ENCODE peak calls at places on chromosomes 16 and 17, in nine cellular contexts. Q is tibial artery; A is pulmonary artery endothelial cell; B is caudate nucleus; O is NCI-H82; Y is A549; M is fibroblast of lung; T is stimulated activated CD8-positive, alpha-beta memory T cell treated with anti-CD3 and anti-CD28 coated beads, Interleukin-12 subunit alpha, Interleukin-12 subunit beta, amount 100 ng/mL, for 4 hours; F is iPS-NIHi11. G is an unnamed sample.

GRCh38 chr17:957856-958421 is 21.6 kb downstream of the NXN start:
- DNase-seq in Q (no peak), A (no peak), B (no peak), O (no peak), Y (peak), M (no peak), T (no peak), F (no peak), G (no peak)

GRCh38 chr16:77290451-77291110 is 91.4 kb downstream of the SYCE1L start:
- DNase-seq in Q (no peak), A (no peak), B (no peak), O (peak), Y (peak), M (peak), T (no peak), F (no peak), G (no peak)

GRCh38 chr17:74271281-74271680 is 2.8 kb upstream of the DNAI2 start:
- DNase-seq in Q (no peak), A (no peak), B (no peak), O (peak), Y (no peak), M (no peak), T (no peak), F (peak), G (no peak)

GRCh38 chr16:56192971-56193936 is 2.0 kb downstream of the GNAO1 start:
- DNase-seq in Q (no peak), A (no peak), B (no peak), O (peak), Y (no peak), M (no peak), T (no peak), F (peak), G (no peak)

GRCh38 chr16:70725912-70726828 is 40.3 kb upstream of the MTSS2 start:
- DNase-seq in Q (no peak), A (no peak), B (peak), O (no peak), Y (no peak), M (peak), T (no peak), F (no peak), G (peak)

GRCh38 chr16:58502217-58502921 is 2.4 kb downstream of the NDRG4 start:
- DNase-seq in Q (peak), A (no peak), B (no peak), O (no peak), Y (no peak), M (no peak), T (no peak), F (no peak), G (no peak)

GRCh38 chr16:50464325-50465290 is 83.6 kb upstream of the NKD1 start:
- DNase-seq in Q (peak), A (no peak), B (no peak), O (peak), Y (no peak), M (no peak), T (no peak), F (peak), G (no peak)

GRCh38 chr17:77189148-77189547 is 48.4 kb downstream of the SEC14L1 start:
- DNase-seq in Q (no peak), A (no peak), B (no peak), O (no peak), Y (no peak), M (no peak), T (no peak), F (no peak), G (no peak)

GRCh38 chr16:2717360-2718263 is 2.4 kb downstream of the PRSS27 start:
- DNase-seq in Q (no peak), A (no peak), B (no peak), O (no peak), Y (no peak), M (no peak), T (no peak), F (no peak), G (no peak)

GRCh38 chr17:7792611-7793010 is 41.4 kb upstream of the KDM6B start:
- DNase-seq in Q (no peak), A (no peak), B (no peak), O (no peak), Y (no peak), M (no peak), T (no peak), F (no peak), G (no peak)

GRCh38 chr17:18958611-18959010 is 6.6 kb downstream of the SLC5A10 start:
- DNase-seq in Q (no peak), A (no peak), B (no peak), O (no peak), Y (no peak), M (no peak), T (no peak), F (no peak), G (no peak)

GRCh38 chr17:39612935-39613465 is 5.3 kb upstream of the NEUROD2 start:
- DNase-seq in Q (no peak), A (no peak), B (no peak), O (no peak), Y (no peak), M (no peak), T (no peak), F (no peak), G (no peak)

GRCh38 chr16:26826500-26826899 is 240.2 kb upstream of the C16orf82 start:
- DNase-seq in Q (no peak), A (no peak), B (no peak), O (no peak), Y (no peak), M (no peak), T (no peak), F (no peak), G (no peak)

G was measured in putamen.